ENCODE peak calls at places on chromosomes 4 and X, in ten cellular contexts. Q, K, G, S, F, P, M, V, L and U are unnamed samples.

GRCh38 chrX:106302304-106302703 is 134.2 kb downstream of the PWWP3B start:
- DNase-seq in F (no peak), P (no peak), G (no peak), M (no peak), Q (no peak), S (no peak), L (no peak), V (no peak), K (no peak), U (no peak)

GRCh38 chr4:179472164-179472563 is 2029.9 kb upstream of the AGA start:
- DNase-seq in S (no peak), V (no peak), P (no peak), G (no peak), L (no peak), K (no peak), Q (no peak), F (no peak), M (no peak), U (no peak)

GRCh38 chr4:66694716-66695115 is 850.6 kb downstream of the CENPC start:
- DNase-seq in V (no peak), L (no peak), M (no peak), G (no peak), Q (no peak), F (no peak), S (no peak), K (no peak), P (no peak), U (no peak)

GRCh38 chr4:159447296-159447695 is 344.4 kb downstream of the RAPGEF2 start:
- DNase-seq in P (no peak), F (no peak), Q (no peak), G (no peak), K (no peak), V (no peak), M (no peak), L (no peak), S (no peak), U (no peak)

GRCh38 chr4:87192155-87192919 is 28.1 kb downstream of the KLHL8 start:
- DNase-seq in Q (no peak), G (no peak), F (no peak), M (no peak), P (no peak), S (no peak), L (no peak), V (no peak), K (no peak), U (no peak)

GRCh38 chr4:69713593-69713992 is 46.8 kb downstream of the SULT1B1 start:
- DNase-seq in P (no peak), Q (no peak), M (no peak), G (no peak), S (no peak), F (no peak), L (no peak), K (no peak), V (no peak), U (no peak)

GRCh38 chr4:26267087-26267486 is 53.7 kb upstream of the RBPJ start:
- DNase-seq in G (peak), S (no peak), V (no peak), Q (no peak), L (peak), M (peak), F (no peak), P (no peak), K (no peak), U (peak)

GRCh38 chr4:53716011-53716410 is 124.7 kb upstream of the LNX1 start:
- DNase-seq in G (no peak), K (no peak), M (peak), L (no peak), P (no peak), V (no peak), Q (no peak), F (no peak), S (no peak), U (no peak)

GRCh38 chr4:152981278-152981677 is 45.2 kb downstream of the FHDC1 start:
- DNase-seq in F (no peak), V (no peak), P (no peak), G (no peak), S (no peak), M (peak), Q (no peak), L (no peak), K (no peak), U (no peak)

GRCh38 chr4:10715696-10716095 is 31.1 kb upstream of the CLNK start:
- DNase-seq in P (no peak), M (peak), Q (no peak), K (no peak), L (no peak), F (no peak), V (no peak), G (no peak), S (no peak), U (no peak)

GRCh38 chr4:86757468-86757867 is 91.7 kb downstream of the SLC10A6 start:
- DNase-seq in M (no peak), Q (no peak), S (no peak), F (no peak), K (no peak), V (no peak), L (no peak), G (no peak), P (no peak), U (no peak)

GRCh38 chr4:150178161-150178560 is 99.9 kb downstream of the DCLK2 start:
- DNase-seq in Q (no peak), M (peak), S (no peak), P (peak), G (no peak), K (no peak), F (no peak), V (no peak), L (no peak), U (no peak)

GRCh38 chrX:53547668-53548067 is 113.5 kb upstream of the HSD17B10 start:
- DNase-seq in L (no peak), G (no peak), F (no peak), P (no peak), K (no peak), Q (no peak), S (no peak), M (no peak), V (no peak), U (no peak)